ENCODE peak calls at places on chromosomes 3 and 15, in ten cellular contexts. Y is heart right ventricle; C is activated CD4-positive, alpha-beta T cell treated with anti-CD3 and anti-CD28 coated beads for 24 hours; K is NCI-H1417; V is AG04449; F is H7; L is NCI-H2171; U is neural progenitor cell; N is CD4-positive, alpha-beta T cell; D is cardiac fibroblast. E is an unnamed sample.

GRCh38 chr3:164407111-164407510 is 671.2 kb downstream of the SI start:
- DNase-seq in K (no peak), D (no peak), V (no peak), C (no peak), U (no peak), L (no peak), F (no peak), N (no peak), Y (no peak), E (no peak)

GRCh38 chr3:163058190-163058854 is 1561.7 kb downstream of the OTOL1 start:
- DNase-seq in F (no peak), U (no peak), D (peak; percentile 20), V (no peak), K (no peak), L (no peak), Y (no peak), N (no peak), C (no peak), E (no peak)

GRCh38 chr3:18725668-18726407 is 300.7 kb upstream of the SATB1 start:
- DNase-seq in K (no peak), C (no peak), U (no peak), L (no peak), Y (no peak), D (no peak), V (no peak), N (peak; percentile 27), F (no peak), E (no peak)

GRCh38 chr3:65265942-65266341 is 578.1 kb upstream of the ADAMTS9 start:
- DNase-seq in N (no peak), Y (no peak), L (no peak), D (no peak), F (no peak), U (no peak), V (no peak), K (no peak), C (no peak), E (no peak)

GRCh38 chr15:26838742-26839460 is 28.0 kb upstream of the GABRA5 start:
- DNase-seq in L (peak; percentile 44), U (peak; percentile 29), V (no peak), D (no peak), Y (no peak), C (no peak), N (no peak), K (peak; percentile 25), F (peak; percentile 86), E (no peak)

GRCh38 chr3:196563721-196564225 is 4.6 kb downstream of the WDR53 start:
- DNase-seq in F (no peak), N (peak; percentile 17), D (peak; percentile 55), L (no peak), K (no peak), Y (no peak), U (no peak), C (no peak), V (no peak), E (no peak)

GRCh38 chr3:39404943-39405686 is 1.4 kb upstream of the RPSA start:
- DNase-seq in D (no peak), N (no peak), C (no peak), K (no peak), U (no peak), Y (no peak), L (no peak), V (no peak), F (peak; percentile 65), E (no peak)

GRCh38 chr15:96170616-96171270 is 159.8 kb upstream of the NR2F2 start:
- DNase-seq in U (no peak), N (no peak), Y (no peak), C (no peak), D (no peak), F (no peak), V (no peak), K (peak; percentile 92), L (no peak), E (no peak)

GRCh38 chr15:24956131-24956838 is 1.5 kb downstream of the SNRPN start:
- DNase-seq in F (peak; percentile 75), C (peak; percentile 18), Y (peak; percentile 73), L (peak; percentile 92), N (peak; percentile 80), D (peak; percentile 76), U (peak; percentile 89), V (no peak), K (peak; percentile 77), E (peak; percentile 29)

GRCh38 chr3:55446860-55447259 is 40.2 kb downstream of the WNT5A start:
- DNase-seq in F (no peak), U (no peak), N (no peak), D (no peak), C (no peak), Y (no peak), L (peak; percentile 29), K (no peak), V (no peak), E (no peak)

GRCh38 chr15:63708141-63708772 is 111.1 kb downstream of the FBXL22 start:
- DNase-seq in D (peak; percentile 30), L (no peak), K (no peak), N (no peak), U (no peak), C (no peak), F (no peak), V (no peak), Y (no peak), E (no peak)

GRCh38 chr3:52830535-52831258 is at the start of gene ITIH4:
- DNase-seq in F (peak; percentile 66), K (no peak), D (no peak), Y (no peak), N (no peak), L (no peak), C (no peak), V (no peak), U (no peak), E (no peak)

GRCh38 chr3:112582242-112582874 is 20.5 kb downstream of the SLC35A5 start:
- DNase-seq in K (peak; percentile 35), N (peak; percentile 11), L (peak; percentile 27), Y (peak; percentile 19), V (peak; percentile 37), F (no peak), D (peak; percentile 87), C (no peak), U (peak; percentile 45), E (peak; percentile 16)

GRCh38 chr3:125662675-125663074 is 67.4 kb upstream of the OSBPL11 start:
- DNase-seq in D (no peak), L (no peak), U (no peak), N (no peak), K (no peak), C (no peak), F (no peak), V (no peak), Y (no peak), E (no peak)

GRCh38 chr15:40927497-40928346 is 1.4 kb upstream of the DLL4 start:
- DNase-seq in C (no peak), F (peak; percentile 87), U (no peak), N (no peak), L (peak; percentile 84), Y (no peak), V (no peak), D (no peak), K (peak; percentile 26), E (no peak)

GRCh38 chr15:64930019-64930652 is 18.4 kb downstream of the ANKDD1A start:
- DNase-seq in L (no peak), Y (no peak), V (no peak), D (no peak), N (no peak), U (no peak), C (no peak), K (no peak), F (no peak), E (no peak)

GRCh38 chr3:9195390-9195789 is 54.1 kb downstream of the SRGAP3 start:
- DNase-seq in F (no peak), Y (no peak), D (no peak), N (no peak), V (no peak), U (no peak), L (no peak), K (no peak), C (no peak), E (no peak)

GRCh38 chr3:136336329-136337100 is 86.4 kb downstream of the PCCB start:
- DNase-seq in U (no peak), Y (no peak), D (no peak), V (no peak), L (no peak), N (no peak), C (no peak), K (no peak), F (no peak), E (no peak)

GRCh38 chr3:144034715-144035114 is 63.1 kb downstream of the DIPK2A start:
- DNase-seq in F (no peak), Y (no peak), V (no peak), N (no peak), C (no peak), K (no peak), L (no peak), D (no peak), U (no peak), E (no peak)

GRCh38 chr15:97995881-97996603 is 35.5 kb downstream of the ARRDC4 start:
- DNase-seq in K (no peak), F (peak; percentile 38), L (no peak), C (no peak), Y (no peak), D (peak; percentile 5), V (no peak), N (no peak), U (peak; percentile 38), E (no peak)

GRCh38 chr3:177744873-177745646 is 547.8 kb upstream of the TBL1XR1 start:
- DNase-seq in C (no peak), F (no peak), Y (no peak), D (peak; percentile 62), K (no peak), V (no peak), N (no peak), L (no peak), U (no peak), E (no peak)

GRCh38 chr3:81302045-81302444 is 459.4 kb downstream of the GBE1 start:
- DNase-seq in C (no peak), V (no peak), F (peak; percentile 54), L (no peak), D (peak; percentile 75), Y (peak; percentile 12), K (peak; percentile 26), N (no peak), U (peak; percentile 58), E (no peak)